ENCODE peak calls at places on chromosomes 16 and 17, in nine cellular contexts. One of them, this sample, is unnamed.

GRCh38 chr17:75542184-75542583 is 16.7 kb downstream of the LLGL2 start:
- DNase-seq in HFF-Myc: no peak
- DNase-seq in fibroblast of lung: no peak
- DNase-seq in EL: no peak
- DNase-seq in NCI-H748 treated with DMSO at 0.1 percent for 48 hours: no peak
- DNase-seq in dorsolateral prefrontal cortex: no peak
- DNase-seq in Kasumi-1: no peak
- DNase-seq in stimulated activated CD8-positive, alpha-beta memory T cell treated with anti-CD3 and anti-CD28 coated beads, Interleukin-2, amount 100 ng/mL, for 1 hour: no peak
- DNase-seq in NCI-H524: no peak
- DNase-seq in this sample: no peak

GRCh38 chr17:78889525-78889924 is 13.5 kb downstream of the CEP295NL start:
- DNase-seq in NCI-H524: no peak
- DNase-seq in EL: no peak
- DNase-seq in NCI-H748 treated with DMSO at 0.1 percent for 48 hours: no peak
- DNase-seq in dorsolateral prefrontal cortex: no peak
- DNase-seq in fibroblast of lung: no peak
- DNase-seq in Kasumi-1: no peak
- DNase-seq in HFF-Myc: no peak
- DNase-seq in stimulated activated CD8-positive, alpha-beta memory T cell treated with anti-CD3 and anti-CD28 coated beads, Interleukin-2, amount 100 ng/mL, for 1 hour: no peak
- DNase-seq in this sample: no peak

GRCh38 chr17:70968302-70968701 is 799.0 kb downstream of the KCNJ2 start:
- DNase-seq in NCI-H748 treated with DMSO at 0.1 percent for 48 hours: no peak
- DNase-seq in Kasumi-1: no peak
- DNase-seq in NCI-H524: no peak
- DNase-seq in dorsolateral prefrontal cortex: no peak
- DNase-seq in stimulated activated CD8-positive, alpha-beta memory T cell treated with anti-CD3 and anti-CD28 coated beads, Interleukin-2, amount 100 ng/mL, for 1 hour: no peak
- DNase-seq in EL: peak
- DNase-seq in HFF-Myc: no peak
- DNase-seq in fibroblast of lung: peak
- DNase-seq in this sample: peak

GRCh38 chr16:25172831-25173230 is 43.9 kb upstream of the AQP8 start:
- DNase-seq in NCI-H524: no peak
- DNase-seq in EL: no peak
- DNase-seq in stimulated activated CD8-positive, alpha-beta memory T cell treated with anti-CD3 and anti-CD28 coated beads, Interleukin-2, amount 100 ng/mL, for 1 hour: no peak
- DNase-seq in fibroblast of lung: no peak
- DNase-seq in Kasumi-1: no peak
- DNase-seq in NCI-H748 treated with DMSO at 0.1 percent for 48 hours: no peak
- DNase-seq in dorsolateral prefrontal cortex: no peak
- DNase-seq in HFF-Myc: no peak
- DNase-seq in this sample: no peak

GRCh38 chr17:67696347-67696746 is 21.4 kb upstream of the NOL11 start:
- DNase-seq in NCI-H524: no peak
- DNase-seq in EL: no peak
- DNase-seq in HFF-Myc: no peak
- DNase-seq in Kasumi-1: no peak
- DNase-seq in NCI-H748 treated with DMSO at 0.1 percent for 48 hours: no peak
- DNase-seq in stimulated activated CD8-positive, alpha-beta memory T cell treated with anti-CD3 and anti-CD28 coated beads, Interleukin-2, amount 100 ng/mL, for 1 hour: no peak
- DNase-seq in fibroblast of lung: peak
- DNase-seq in dorsolateral prefrontal cortex: no peak
- DNase-seq in this sample: no peak

GRCh38 chr17:43906951-43907424 is 348 bp downstream of the MPP2 start:
- DNase-seq in NCI-H748 treated with DMSO at 0.1 percent for 48 hours: no peak
- DNase-seq in fibroblast of lung: no peak
- DNase-seq in dorsolateral prefrontal cortex: no peak
- DNase-seq in stimulated activated CD8-positive, alpha-beta memory T cell treated with anti-CD3 and anti-CD28 coated beads, Interleukin-2, amount 100 ng/mL, for 1 hour: no peak
- DNase-seq in HFF-Myc: no peak
- DNase-seq in EL: no peak
- DNase-seq in Kasumi-1: no peak
- DNase-seq in NCI-H524: no peak
- DNase-seq in this sample: no peak

GRCh38 chr17:56110463-56111138 is 42.7 kb upstream of the ANKFN1 start:
- DNase-seq in dorsolateral prefrontal cortex: no peak
- DNase-seq in NCI-H748 treated with DMSO at 0.1 percent for 48 hours: no peak
- DNase-seq in stimulated activated CD8-positive, alpha-beta memory T cell treated with anti-CD3 and anti-CD28 coated beads, Interleukin-2, amount 100 ng/mL, for 1 hour: no peak
- DNase-seq in EL: no peak
- DNase-seq in fibroblast of lung: no peak
- DNase-seq in Kasumi-1: no peak
- DNase-seq in NCI-H524: peak
- DNase-seq in HFF-Myc: no peak
- DNase-seq in this sample: no peak

GRCh38 chr17:67993153-67993997 is 2.9 kb downstream of the C17orf58 start:
- DNase-seq in fibroblast of lung: peak
- DNase-seq in EL: peak
- DNase-seq in HFF-Myc: no peak
- DNase-seq in NCI-H748 treated with DMSO at 0.1 percent for 48 hours: peak
- DNase-seq in stimulated activated CD8-positive, alpha-beta memory T cell treated with anti-CD3 and anti-CD28 coated beads, Interleukin-2, amount 100 ng/mL, for 1 hour: peak
- DNase-seq in Kasumi-1: peak
- DNase-seq in NCI-H524: peak
- DNase-seq in dorsolateral prefrontal cortex: peak
- DNase-seq in this sample: peak

GRCh38 chr16:424033-424622 is 1.3 kb upstream of the RAB11FIP3 start:
- DNase-seq in NCI-H524: peak
- DNase-seq in NCI-H748 treated with DMSO at 0.1 percent for 48 hours: no peak
- DNase-seq in stimulated activated CD8-positive, alpha-beta memory T cell treated with anti-CD3 and anti-CD28 coated beads, Interleukin-2, amount 100 ng/mL, for 1 hour: no peak
- DNase-seq in Kasumi-1: peak
- DNase-seq in fibroblast of lung: peak
- DNase-seq in dorsolateral prefrontal cortex: peak
- DNase-seq in EL: peak
- DNase-seq in HFF-Myc: peak
- DNase-seq in this sample: peak